ENCODE peak calls at places on chromosomes 12 and 14, in nine cellular contexts. L is Kasumi-1, F is dorsolateral prefrontal cortex, S is HS-5, K is HFFc6, C is EH, D is NCI-H1436, J is nephron progenitor cell, H is OCI-LY7. P is an unnamed sample.

GRCh38 chr14:32698831-32699230 is 239.8 kb upstream of the NPAS3 start:
- DNase-seq in L (no peak), F (no peak), S (no peak), K (peak; percentile 13), C (peak; percentile 17), D (no peak), J (no peak), H (no peak), P (no peak)

GRCh38 chr12:47411961-47412360 is 293.9 kb downstream of the RPAP3 start:
- DNase-seq in L (no peak), F (no peak), S (no peak), K (no peak), C (peak; percentile 65), D (no peak), J (no peak), H (no peak), P (no peak)

GRCh38 chr14:23566782-23567185 is 807 bp downstream of the AP1G2 start:
- DNase-seq in L (no peak), F (no peak), S (no peak), K (peak; percentile 19), C (peak; percentile 44), D (no peak), J (no peak), H (no peak), P (no peak)

GRCh38 chr12:70663838-70664237 is 26.6 kb upstream of the PTPRB start:
- DNase-seq in L (no peak), F (no peak), S (no peak), K (no peak), C (no peak), D (peak; percentile 2), J (no peak), H (no peak), P (no peak)

GRCh38 chr12:71935594-71935993 is 3.1 kb upstream of the TPH2 start:
- DNase-seq in L (no peak), F (no peak), S (no peak), K (no peak), C (no peak), D (no peak), J (no peak), H (no peak), P (no peak)

GRCh38 chr12:107759410-107759809 is 1.5 kb downstream of the PRDM4 start:
- DNase-seq in L (peak; percentile 17), F (no peak), S (peak; percentile 77), K (peak; percentile 91), C (peak; percentile 81), D (no peak), J (peak; percentile 8), H (peak; percentile 28), P (peak; percentile 55)

GRCh38 chr12:120581998-120582397 is 796 bp upstream of the POP5 start:
- DNase-seq in L (no peak), F (no peak), S (no peak), K (no peak), C (no peak), D (no peak), J (no peak), H (no peak), P (no peak)

GRCh38 chr14:72682188-72682587 is 211.7 kb downstream of the DPF3 start:
- DNase-seq in L (no peak), F (no peak), S (peak; percentile 88), K (peak; percentile 58), C (peak; percentile 91), D (no peak), J (no peak), H (no peak), P (no peak)

GRCh38 chr12:26680724-26681455 is 152.1 kb downstream of the ITPR2 start:
- DNase-seq in L (no peak), F (no peak), S (no peak), K (no peak), C (peak; percentile 20), D (no peak), J (no peak), H (no peak), P (no peak)

GRCh38 chr12:31591308-31591901 is 469 bp upstream of the DENND5B start:
- DNase-seq in L (peak; percentile 33), F (peak; percentile 35), S (no peak), K (no peak), C (peak; percentile 34), D (no peak), J (peak; percentile 27), H (peak; percentile 59), P (peak; percentile 27)

GRCh38 chr14:74524076-74524812 is 30.7 kb downstream of the ISCA2 start:
- DNase-seq in L (no peak), F (no peak), S (no peak), K (no peak), C (no peak), D (no peak), J (no peak), H (no peak), P (no peak)

GRCh38 chr12:132672678-132673077 is 14.5 kb downstream of the POLE start:
- DNase-seq in L (no peak), F (no peak), S (no peak), K (no peak), C (no peak), D (no peak), J (no peak), H (no peak), P (no peak)

GRCh38 chr14:104146651-104147345 is 8.4 kb downstream of the KIF26A start:
- DNase-seq in L (no peak), F (no peak), S (no peak), K (no peak), C (no peak), D (no peak), J (peak; percentile 5), H (no peak), P (no peak)

GRCh38 chr14:32166924-32167323 is 34.9 kb upstream of the RNU6-7 start:
- DNase-seq in L (no peak), F (no peak), S (no peak), K (no peak), C (no peak), D (no peak), J (no peak), H (no peak), P (no peak)

GRCh38 chr12:39605501-39605900 is 14.1 kb downstream of the ABCD2 start:
- DNase-seq in L (no peak), F (no peak), S (no peak), K (no peak), C (no peak), D (no peak), J (no peak), H (no peak), P (no peak)

GRCh38 chr14:100305446-100306255 is 593 bp downstream of the SLC25A29 start:
- DNase-seq in L (peak; percentile 56), F (no peak), S (no peak), K (no peak), C (peak; percentile 24), D (no peak), J (peak; percentile 55), H (peak; percentile 43), P (no peak)

GRCh38 chr12:2011641-2012607 is 7.7 kb upstream of the DCP1B start:
- DNase-seq in L (no peak), F (no peak), S (no peak), K (no peak), C (no peak), D (no peak), J (no peak), H (no peak), P (no peak)

GRCh38 chr12:122336015-122336946 is 70.0 kb upstream of the VPS33A start:
- DNase-seq in L (peak; percentile 71), F (no peak), S (no peak), K (no peak), C (peak; percentile 54), D (no peak), J (peak; percentile 28), H (peak; percentile 69), P (peak; percentile 46)

GRCh38 chr12:124171231-124171985 is 123.5 kb upstream of the RFLNA start:
- DNase-seq in L (no peak), F (no peak), S (no peak), K (no peak), C (no peak), D (no peak), J (no peak), H (no peak), P (no peak)

GRCh38 chr12:92551853-92552397 is 150.9 kb upstream of the PLEKHG7 start:
- DNase-seq in L (no peak), F (no peak), S (no peak), K (peak; percentile 53), C (peak; percentile 61), D (no peak), J (no peak), H (no peak), P (no peak)

GRCh38 chr12:129870146-129870545 is 33.7 kb downstream of the TMEM132D start:
- DNase-seq in L (no peak), F (no peak), S (no peak), K (no peak), C (no peak), D (no peak), J (no peak), H (no peak), P (no peak)

GRCh38 chr12:47100146-47100545 is 20.4 kb upstream of the AMIGO2 start:
- DNase-seq in L (no peak), F (no peak), S (no peak), K (no peak), C (peak; percentile 61), D (no peak), J (no peak), H (no peak), P (no peak)

GRCh38 chr12:41019461-41019860 is 168.7 kb upstream of the PDZRN4 start:
- DNase-seq in L (no peak), F (no peak), S (no peak), K (no peak), C (no peak), D (no peak), J (no peak), H (no peak), P (no peak)

GRCh38 chr14:105069887-105070759 is 4.9 kb upstream of the GPR132 start:
- DNase-seq in L (peak; percentile 70), F (no peak), S (no peak), K (no peak), C (peak; percentile 35), D (no peak), J (no peak), H (no peak), P (no peak)

GRCh38 chr12:31702047-31702446 is 26.8 kb downstream of the AMN1 start:
- DNase-seq in L (peak; percentile 13), F (no peak), S (no peak), K (peak; percentile 9), C (peak; percentile 29), D (no peak), J (no peak), H (no peak), P (no peak)

GRCh38 chr12:125332900-125333299 is 267.7 kb downstream of the AACS start:
- DNase-seq in L (no peak), F (no peak), S (no peak), K (no peak), C (no peak), D (no peak), J (no peak), H (no peak), P (no peak)